ENCODE peak calls at places on chromosomes 5 and 9, in ten cellular contexts. One of them, this sample, is unnamed.

GRCh38 chr9:96417610-96418073 is 528 bp downstream of the ZNF367 start:
- DNase-seq in HFFc6: no peak
- DNase-seq in IMR-90: no peak
- DNase-seq in cardiac muscle cell: no peak
- DNase-seq in fibroblast of mammary gland: no peak
- DNase-seq in heart right ventricle: peak; percentile 33
- DNase-seq in Calu3: peak; percentile 8
- DNase-seq in neural crest cell: peak; percentile 20
- DNase-seq in transverse colon: peak; percentile 24
- DNase-seq in heart left ventricle: no peak
- DNase-seq in this sample: no peak

GRCh38 chr9:83622814-83623633 is at the start of gene IDNK:
- DNase-seq in heart right ventricle: peak; percentile 72
- DNase-seq in Calu3: peak; percentile 48
- DNase-seq in transverse colon: peak; percentile 79
- DNase-seq in heart left ventricle: peak; percentile 80
- DNase-seq in cardiac muscle cell: peak; percentile 72
- DNase-seq in fibroblast of mammary gland: peak; percentile 49
- DNase-seq in neural crest cell: peak; percentile 63
- DNase-seq in IMR-90: peak; percentile 24
- DNase-seq in HFFc6: peak; percentile 60
- DNase-seq in this sample: peak; percentile 88

GRCh38 chr5:77171141-77171910 is 39.2 kb upstream of the PDE8B start:
- DNase-seq in heart left ventricle: no peak
- DNase-seq in heart right ventricle: no peak
- DNase-seq in cardiac muscle cell: no peak
- DNase-seq in neural crest cell: no peak
- DNase-seq in transverse colon: no peak
- DNase-seq in Calu3: no peak
- DNase-seq in IMR-90: no peak
- DNase-seq in HFFc6: no peak
- DNase-seq in fibroblast of mammary gland: no peak
- DNase-seq in this sample: no peak

GRCh38 chr5:136132087-136132486 is 558 bp upstream of the SMAD5 start:
- DNase-seq in Calu3: peak; percentile 21
- DNase-seq in transverse colon: peak; percentile 23
- DNase-seq in heart left ventricle: peak; percentile 31
- DNase-seq in fibroblast of mammary gland: no peak
- DNase-seq in HFFc6: no peak
- DNase-seq in cardiac muscle cell: peak; percentile 15
- DNase-seq in neural crest cell: no peak
- DNase-seq in IMR-90: no peak
- DNase-seq in heart right ventricle: peak; percentile 13
- DNase-seq in this sample: no peak

GRCh38 chr9:133429641-133430161 is 7.5 kb downstream of the ADAMTS13 start:
- DNase-seq in cardiac muscle cell: peak; percentile 60
- DNase-seq in fibroblast of mammary gland: no peak
- DNase-seq in heart right ventricle: peak; percentile 31
- DNase-seq in heart left ventricle: no peak
- DNase-seq in HFFc6: no peak
- DNase-seq in Calu3: no peak
- DNase-seq in IMR-90: peak; percentile 9
- DNase-seq in transverse colon: peak; percentile 59
- DNase-seq in neural crest cell: peak; percentile 45
- DNase-seq in this sample: no peak

GRCh38 chr9:71620806-71621205 is 147.5 kb downstream of the CEMIP2 start:
- DNase-seq in HFFc6: no peak
- DNase-seq in heart left ventricle: no peak
- DNase-seq in IMR-90: no peak
- DNase-seq in heart right ventricle: no peak
- DNase-seq in transverse colon: no peak
- DNase-seq in cardiac muscle cell: no peak
- DNase-seq in neural crest cell: no peak
- DNase-seq in Calu3: no peak
- DNase-seq in fibroblast of mammary gland: no peak
- DNase-seq in this sample: no peak

GRCh38 chr9:85262333-85262732 is 479.4 kb downstream of the AGTPBP1 start:
- DNase-seq in cardiac muscle cell: no peak
- DNase-seq in IMR-90: no peak
- DNase-seq in neural crest cell: no peak
- DNase-seq in fibroblast of mammary gland: peak; percentile 6
- DNase-seq in transverse colon: no peak
- DNase-seq in Calu3: no peak
- DNase-seq in HFFc6: no peak
- DNase-seq in heart right ventricle: no peak
- DNase-seq in heart left ventricle: no peak
- DNase-seq in this sample: no peak

GRCh38 chr5:157761690-157762611 is 18.4 kb downstream of the LSM11 start:
- DNase-seq in Calu3: peak; percentile 62
- DNase-seq in IMR-90: peak; percentile 72
- DNase-seq in heart right ventricle: no peak
- DNase-seq in transverse colon: peak; percentile 8
- DNase-seq in fibroblast of mammary gland: peak; percentile 77
- DNase-seq in cardiac muscle cell: peak; percentile 79
- DNase-seq in heart left ventricle: no peak
- DNase-seq in neural crest cell: peak; percentile 10
- DNase-seq in HFFc6: peak; percentile 67
- DNase-seq in this sample: no peak

GRCh38 chr9:109017061-109017460 is 3.8 kb upstream of the CTNNAL1 start:
- DNase-seq in transverse colon: no peak
- DNase-seq in heart right ventricle: no peak
- DNase-seq in Calu3: no peak
- DNase-seq in fibroblast of mammary gland: no peak
- DNase-seq in HFFc6: no peak
- DNase-seq in heart left ventricle: no peak
- DNase-seq in neural crest cell: no peak
- DNase-seq in IMR-90: peak; percentile 56
- DNase-seq in cardiac muscle cell: no peak
- DNase-seq in this sample: no peak

GRCh38 chr9:91214086-91214485 is 147.6 kb downstream of the AUH start:
- DNase-seq in Calu3: no peak
- DNase-seq in transverse colon: no peak
- DNase-seq in HFFc6: peak; percentile 16
- DNase-seq in cardiac muscle cell: no peak
- DNase-seq in neural crest cell: no peak
- DNase-seq in fibroblast of mammary gland: peak; percentile 30
- DNase-seq in heart left ventricle: no peak
- DNase-seq in IMR-90: peak; percentile 39
- DNase-seq in heart right ventricle: no peak
- DNase-seq in this sample: no peak

GRCh38 chr9:109907400-109907799 is 127.4 kb downstream of the PALM2AKAP2 start:
- DNase-seq in heart right ventricle: peak; percentile 40
- DNase-seq in HFFc6: no peak
- DNase-seq in cardiac muscle cell: no peak
- DNase-seq in fibroblast of mammary gland: no peak
- DNase-seq in Calu3: no peak
- DNase-seq in heart left ventricle: peak; percentile 75
- DNase-seq in IMR-90: no peak
- DNase-seq in neural crest cell: no peak
- DNase-seq in transverse colon: peak; percentile 63
- DNase-seq in this sample: no peak

GRCh38 chr5:143648696-143649095 is 163.3 kb upstream of the HMHB1 start:
- DNase-seq in heart right ventricle: no peak
- DNase-seq in IMR-90: no peak
- DNase-seq in Calu3: no peak
- DNase-seq in cardiac muscle cell: no peak
- DNase-seq in fibroblast of mammary gland: no peak
- DNase-seq in neural crest cell: no peak
- DNase-seq in transverse colon: no peak
- DNase-seq in heart left ventricle: no peak
- DNase-seq in HFFc6: no peak
- DNase-seq in this sample: no peak
- TF ChIP-seq CTCF in heart right ventricle: peak; percentile 17
- TF ChIP-seq CTCF in IMR-90: peak; percentile 17
- TF ChIP-seq CTCF in Calu3: no peak
- TF ChIP-seq CTCF in cardiac muscle cell: no peak
- TF ChIP-seq CTCF in fibroblast of mammary gland: peak; percentile 22
- TF ChIP-seq CTCF in neural crest cell: peak; percentile 30
- TF ChIP-seq CTCF in transverse colon: no peak
- TF ChIP-seq CTCF in heart left ventricle: peak; percentile 23
- TF ChIP-seq CTCF in HFFc6: peak; percentile 53
- TF ChIP-seq CTCF in this sample: no peak

GRCh38 chr5:169004551-169004950 is 296.4 kb downstream of the SLIT3 start:
- DNase-seq in IMR-90: no peak
- DNase-seq in Calu3: no peak
- DNase-seq in transverse colon: no peak
- DNase-seq in neural crest cell: no peak
- DNase-seq in fibroblast of mammary gland: no peak
- DNase-seq in heart right ventricle: no peak
- DNase-seq in heart left ventricle: no peak
- DNase-seq in cardiac muscle cell: no peak
- DNase-seq in HFFc6: no peak
- DNase-seq in this sample: no peak

GRCh38 chr5:169006206-169006605 is 294.7 kb downstream of the SLIT3 start:
- DNase-seq in fibroblast of mammary gland: no peak
- DNase-seq in IMR-90: no peak
- DNase-seq in transverse colon: no peak
- DNase-seq in Calu3: no peak
- DNase-seq in cardiac muscle cell: no peak
- DNase-seq in heart right ventricle: no peak
- DNase-seq in heart left ventricle: no peak
- DNase-seq in neural crest cell: no peak
- DNase-seq in HFFc6: no peak
- DNase-seq in this sample: no peak

GRCh38 chr5:169002941-169003555 is 297.9 kb downstream of the SLIT3 start:
- DNase-seq in transverse colon: no peak
- DNase-seq in neural crest cell: no peak
- DNase-seq in IMR-90: no peak
- DNase-seq in heart left ventricle: no peak
- DNase-seq in heart right ventricle: no peak
- DNase-seq in fibroblast of mammary gland: no peak
- DNase-seq in Calu3: no peak
- DNase-seq in cardiac muscle cell: no peak
- DNase-seq in HFFc6: no peak
- DNase-seq in this sample: no peak

GRCh38 chr5:169001392-169001791 is 299.5 kb downstream of the SLIT3 start:
- DNase-seq in Calu3: no peak
- DNase-seq in HFFc6: no peak
- DNase-seq in fibroblast of mammary gland: no peak
- DNase-seq in heart right ventricle: no peak
- DNase-seq in IMR-90: no peak
- DNase-seq in cardiac muscle cell: no peak
- DNase-seq in transverse colon: no peak
- DNase-seq in neural crest cell: no peak
- DNase-seq in heart left ventricle: no peak
- DNase-seq in this sample: no peak

GRCh38 chr5:169003721-169004481 is 297.0 kb downstream of the SLIT3 start:
- DNase-seq in IMR-90: no peak
- DNase-seq in HFFc6: no peak
- DNase-seq in transverse colon: no peak
- DNase-seq in neural crest cell: no peak
- DNase-seq in fibroblast of mammary gland: no peak
- DNase-seq in Calu3: no peak
- DNase-seq in heart left ventricle: no peak
- DNase-seq in heart right ventricle: no peak
- DNase-seq in cardiac muscle cell: peak; percentile 51
- DNase-seq in this sample: no peak
- TF ChIP-seq CTCF in IMR-90: no peak
- TF ChIP-seq CTCF in HFFc6: peak; percentile 48
- TF ChIP-seq CTCF in transverse colon: no peak
- TF ChIP-seq CTCF in neural crest cell: peak; percentile 28
- TF ChIP-seq CTCF in fibroblast of mammary gland: peak; percentile 31
- TF ChIP-seq CTCF in Calu3: no peak
- TF ChIP-seq CTCF in heart left ventricle: peak; percentile 20
- TF ChIP-seq CTCF in heart right ventricle: peak; percentile 33
- TF ChIP-seq CTCF in cardiac muscle cell: peak; percentile 49
- TF ChIP-seq CTCF in this sample: peak; percentile 59

GRCh38 chr9:136079916-136080246 is 15.2 kb downstream of the NACC2 start:
- DNase-seq in heart right ventricle: peak; percentile 24
- DNase-seq in transverse colon: no peak
- DNase-seq in neural crest cell: no peak
- DNase-seq in fibroblast of mammary gland: no peak
- DNase-seq in heart left ventricle: no peak
- DNase-seq in Calu3: no peak
- DNase-seq in IMR-90: no peak
- DNase-seq in cardiac muscle cell: no peak
- DNase-seq in HFFc6: no peak
- DNase-seq in this sample: no peak
- TF ChIP-seq CTCF in heart right ventricle: no peak
- TF ChIP-seq CTCF in transverse colon: no peak
- TF ChIP-seq CTCF in neural crest cell: no peak
- TF ChIP-seq CTCF in fibroblast of mammary gland: no peak
- TF ChIP-seq CTCF in heart left ventricle: no peak
- TF ChIP-seq CTCF in Calu3: no peak
- TF ChIP-seq CTCF in IMR-90: no peak
- TF ChIP-seq CTCF in cardiac muscle cell: no peak
- TF ChIP-seq CTCF in HFFc6: no peak
- TF ChIP-seq CTCF in this sample: no peak

GRCh38 chr9:117927354-117927753 is 223.2 kb downstream of the TLR4 start:
- DNase-seq in heart right ventricle: no peak
- DNase-seq in HFFc6: no peak
- DNase-seq in neural crest cell: no peak
- DNase-seq in IMR-90: no peak
- DNase-seq in heart left ventricle: no peak
- DNase-seq in Calu3: no peak
- DNase-seq in transverse colon: no peak
- DNase-seq in fibroblast of mammary gland: no peak
- DNase-seq in cardiac muscle cell: no peak
- DNase-seq in this sample: no peak
- TF ChIP-seq CTCF in heart right ventricle: no peak
- TF ChIP-seq CTCF in HFFc6: no peak
- TF ChIP-seq CTCF in neural crest cell: no peak
- TF ChIP-seq CTCF in IMR-90: no peak
- TF ChIP-seq CTCF in heart left ventricle: no peak
- TF ChIP-seq CTCF in Calu3: no peak
- TF ChIP-seq CTCF in transverse colon: no peak
- TF ChIP-seq CTCF in fibroblast of mammary gland: no peak
- TF ChIP-seq CTCF in cardiac muscle cell: no peak
- TF ChIP-seq CTCF in this sample: no peak

GRCh38 chr5:151084363-151084762 is 3.5 kb upstream of the TNIP1 start:
- DNase-seq in neural crest cell: no peak
- DNase-seq in transverse colon: no peak
- DNase-seq in Calu3: no peak
- DNase-seq in heart left ventricle: no peak
- DNase-seq in IMR-90: peak; percentile 32
- DNase-seq in fibroblast of mammary gland: peak; percentile 75
- DNase-seq in heart right ventricle: no peak
- DNase-seq in cardiac muscle cell: no peak
- DNase-seq in HFFc6: no peak
- DNase-seq in this sample: no peak

GRCh38 chr5:151082976-151083651 is 2.3 kb upstream of the TNIP1 start:
- DNase-seq in HFFc6: no peak
- DNase-seq in neural crest cell: no peak
- DNase-seq in IMR-90: peak; percentile 36
- DNase-seq in heart left ventricle: no peak
- DNase-seq in heart right ventricle: no peak
- DNase-seq in Calu3: peak; percentile 89
- DNase-seq in transverse colon: peak; percentile 83
- DNase-seq in cardiac muscle cell: no peak
- DNase-seq in fibroblast of mammary gland: peak; percentile 26
- DNase-seq in this sample: no peak

GRCh38 chr5:151081426-151082273 is 816 bp upstream of the TNIP1 start:
- DNase-seq in heart right ventricle: no peak
- DNase-seq in Calu3: no peak
- DNase-seq in HFFc6: peak; percentile 19
- DNase-seq in cardiac muscle cell: peak; percentile 85
- DNase-seq in fibroblast of mammary gland: peak; percentile 49
- DNase-seq in neural crest cell: no peak
- DNase-seq in heart left ventricle: no peak
- DNase-seq in IMR-90: peak; percentile 72
- DNase-seq in transverse colon: no peak
- DNase-seq in this sample: no peak

GRCh38 chr5:151080620-151081425 is at the start of gene TNIP1:
- DNase-seq in heart left ventricle: peak; percentile 96
- DNase-seq in neural crest cell: peak; percentile 77
- DNase-seq in Calu3: peak; percentile 99
- DNase-seq in HFFc6: peak; percentile 83
- DNase-seq in heart right ventricle: peak; percentile 98
- DNase-seq in transverse colon: peak; percentile 97
- DNase-seq in IMR-90: peak; percentile 88
- DNase-seq in fibroblast of mammary gland: peak; percentile 78
- DNase-seq in cardiac muscle cell: peak; percentile 91
- DNase-seq in this sample: peak; percentile 95

GRCh38 chr5:151082274-151082902 is 1.6 kb upstream of the TNIP1 start:
- DNase-seq in HFFc6: no peak
- DNase-seq in Calu3: peak; percentile 64
- DNase-seq in fibroblast of mammary gland: no peak
- DNase-seq in neural crest cell: no peak
- DNase-seq in heart right ventricle: no peak
- DNase-seq in transverse colon: peak; percentile 73
- DNase-seq in IMR-90: peak; percentile 37
- DNase-seq in cardiac muscle cell: peak; percentile 54
- DNase-seq in heart left ventricle: no peak
- DNase-seq in this sample: no peak
- TF ChIP-seq CTCF in HFFc6: peak; percentile 55
- TF ChIP-seq CTCF in Calu3: no peak
- TF ChIP-seq CTCF in fibroblast of mammary gland: peak; percentile 21
- TF ChIP-seq CTCF in neural crest cell: peak; percentile 43
- TF ChIP-seq CTCF in heart right ventricle: no peak
- TF ChIP-seq CTCF in transverse colon: peak; percentile 69
- TF ChIP-seq CTCF in IMR-90: peak; percentile 36
- TF ChIP-seq CTCF in cardiac muscle cell: peak; percentile 31
- TF ChIP-seq CTCF in heart left ventricle: peak; percentile 30
- TF ChIP-seq CTCF in this sample: peak; percentile 36